ENCODE peak calls at places on chromosomes 6 and 20, in nine cellular contexts. V, K, U, Q, S, P, L, A and B are unnamed samples.

GRCh38 chr20:32606790-32607189 is 21.7 kb upstream of the NOL4L start:
- DNase-seq in L (no peak), P (no peak), U (no peak), K (no peak), V (no peak), A (no peak), Q (no peak), S (no peak), B (no peak)

GRCh38 chr20:35287509-35288324 is 3.1 kb upstream of the EIF6 start:
- DNase-seq in K (no peak), U (no peak), Q (no peak), L (no peak), A (no peak), P (no peak), S (no peak), V (no peak), B (no peak)

GRCh38 chr20:33821270-33821836 is 10.2 kb downstream of the CHMP4B start:
- DNase-seq in U (no peak), L (no peak), Q (no peak), K (no peak), A (no peak), P (no peak), V (no peak), S (no peak), B (peak)

GRCh38 chr6:158222066-158222465 is 53.9 kb downstream of the GTF2H5 start:
- DNase-seq in A (no peak), P (no peak), Q (no peak), S (no peak), U (no peak), L (no peak), V (no peak), K (no peak), B (no peak)

GRCh38 chr20:62360854-62361798 is 6.0 kb downstream of the LAMA5 start:
- DNase-seq in S (no peak), A (no peak), U (no peak), K (no peak), Q (no peak), L (no peak), V (no peak), P (no peak), B (peak)

GRCh38 chr6:25486580-25486979 is 165.4 kb upstream of the SCGN start:
- DNase-seq in U (no peak), Q (no peak), L (peak), P (no peak), V (no peak), A (no peak), K (no peak), S (no peak), B (no peak)

GRCh38 chr6:127117979-127118504 is 429 bp upstream of the RSPO3 start:
- DNase-seq in Q (no peak), A (no peak), U (no peak), V (no peak), S (no peak), K (no peak), P (no peak), L (no peak), B (no peak)

GRCh38 chr20:25248501-25249172 is 752 bp downstream of the PYGB start:
- DNase-seq in V (no peak), P (no peak), S (peak), U (no peak), L (no peak), K (no peak), Q (peak), A (no peak), B (peak)

GRCh38 chr6:159493888-159494632 is 199.0 kb downstream of the SOD2 start:
- DNase-seq in A (no peak), P (no peak), U (no peak), K (no peak), V (no peak), S (no peak), L (no peak), Q (no peak), B (no peak)

GRCh38 chr6:169820358-169820757 is 68.9 kb downstream of the ERMARD start:
- DNase-seq in K (no peak), Q (no peak), V (no peak), L (no peak), P (no peak), S (no peak), U (no peak), A (no peak), B (no peak)

GRCh38 chr6:27091661-27092315 is 155.7 kb upstream of the PRSS16 start:
- DNase-seq in U (no peak), P (peak), Q (peak), L (peak), A (no peak), K (peak), S (peak), V (peak), B (peak)

GRCh38 chr6:25692472-25692871 is 40.5 kb downstream of the SCGN start:
- DNase-seq in L (no peak), P (no peak), Q (no peak), A (no peak), S (no peak), V (no peak), U (no peak), K (no peak), B (no peak)

GRCh38 chr20:51767867-51768758 is at the start of gene ATP9A:
- DNase-seq in L (peak), K (no peak), V (no peak), Q (peak), S (peak), P (no peak), U (no peak), A (no peak), B (peak)

GRCh38 chr6:166056637-166057036 is 111.0 kb downstream of the TBXT start:
- DNase-seq in Q (peak), S (no peak), U (no peak), L (no peak), P (peak), V (no peak), K (no peak), A (no peak), B (no peak)

GRCh38 chr6:159077123-159077522 is 32.3 kb upstream of the TAGAP start:
- DNase-seq in K (no peak), P (no peak), L (no peak), S (no peak), U (no peak), Q (peak), A (no peak), V (no peak), B (no peak)

GRCh38 chr6:106702451-106703110 is 73.2 kb downstream of the QRSL1 start:
- DNase-seq in P (no peak), Q (no peak), A (no peak), S (no peak), V (no peak), L (no peak), K (no peak), U (peak), B (no peak)

GRCh38 chr6:152420696-152421095 is 216.5 kb downstream of the SYNE1 start:
- DNase-seq in K (no peak), V (no peak), P (no peak), S (no peak), L (no peak), Q (no peak), A (no peak), U (no peak), B (no peak)

GRCh38 chr6:11852061-11852619 is 73.5 kb upstream of the ADTRP start:
- DNase-seq in K (no peak), Q (no peak), A (no peak), U (no peak), L (no peak), P (no peak), S (no peak), V (no peak), B (no peak)

GRCh38 chr6:130743175-130743574 is 84.0 kb upstream of the SMLR1 start:
- DNase-seq in A (no peak), V (no peak), P (no peak), Q (no peak), L (no peak), K (no peak), S (no peak), U (no peak), B (peak)

GRCh38 chr20:59248031-59248684 is 52.3 kb upstream of the EDN3 start:
- DNase-seq in Q (no peak), V (no peak), K (no peak), U (no peak), L (no peak), P (no peak), A (no peak), S (no peak), B (no peak)

GRCh38 chr20:32574296-32575226 is 10.6 kb downstream of the NOL4L start:
- DNase-seq in S (peak), A (peak), P (peak), Q (peak), L (peak), K (no peak), U (no peak), V (peak), B (peak)

GRCh38 chr20:39571171-39571570 is 609.0 kb downstream of the DHX35 start:
- DNase-seq in A (no peak), L (no peak), V (no peak), S (no peak), U (no peak), P (no peak), Q (no peak), K (no peak), B (no peak)

GRCh38 chr20:49979030-49979832 is 3.5 kb upstream of the SNAI1 start:
- DNase-seq in A (peak), P (no peak), S (no peak), K (no peak), V (no peak), U (peak), Q (peak), L (peak), B (peak)

GRCh38 chr6:16321826-16322225 is 83.4 kb downstream of the GMPR start:
- DNase-seq in P (no peak), L (no peak), A (no peak), V (no peak), Q (no peak), S (no peak), U (no peak), K (no peak), B (no peak)

GRCh38 chr20:49983848-49984408 is 1.1 kb downstream of the SNAI1 start:
- DNase-seq in S (no peak), A (no peak), Q (peak), L (no peak), V (no peak), P (no peak), K (no peak), U (no peak), B (no peak)

GRCh38 chr20:56449459-56449858 is 19.0 kb upstream of the RTF2 start:
- DNase-seq in V (no peak), P (no peak), S (no peak), K (no peak), L (no peak), U (no peak), A (no peak), Q (no peak), B (no peak)

GRCh38 chr6:105326838-105327745 is 75.8 kb downstream of the PREP start:
- DNase-seq in P (peak), A (no peak), L (no peak), U (peak), S (peak), Q (peak), K (no peak), V (no peak), B (peak)

GRCh38 chr6:43887340-43887858 is 117.4 kb downstream of the VEGFA start:
- DNase-seq in S (peak), P (no peak), Q (no peak), K (no peak), U (no peak), A (no peak), L (no peak), V (no peak), B (no peak)

GRCh38 chr6:44327096-44327495 is 13.9 kb upstream of the AARS2 start:
- DNase-seq in P (no peak), Q (no peak), A (no peak), L (no peak), S (no peak), V (no peak), U (no peak), K (no peak), B (no peak)